ENCODE peak calls at places on chromosomes 1 and 21, in nine cellular contexts. One of them, this sample, is unnamed.

GRCh38 chr21:24939288-24939687 is 668.0 kb downstream of the MRPL39 start:
- DNase-seq in upper lobe of right lung: no peak
- DNase-seq in stomach: peak; percentile 43
- DNase-seq in small intestine: no peak
- DNase-seq in thoracic aorta: no peak
- DNase-seq in AG04450: no peak
- DNase-seq in IMR-90: no peak
- DNase-seq in aorta: no peak
- DNase-seq in left ventricle myocardium inferior: no peak
- DNase-seq in this sample: no peak

GRCh38 chr1:159881930-159882839 is 17.8 kb downstream of the CFAP45 start:
- DNase-seq in upper lobe of right lung: no peak
- DNase-seq in stomach: peak; percentile 89
- DNase-seq in small intestine: peak; percentile 98
- DNase-seq in thoracic aorta: no peak
- DNase-seq in AG04450: peak; percentile 95
- DNase-seq in IMR-90: peak; percentile 99
- DNase-seq in aorta: peak; percentile 87
- DNase-seq in left ventricle myocardium inferior: peak; percentile 54
- DNase-seq in this sample: no peak

GRCh38 chr1:162388083-162388594 is 6.6 kb downstream of the C1orf226 start:
- DNase-seq in upper lobe of right lung: no peak
- DNase-seq in stomach: no peak
- DNase-seq in small intestine: no peak
- DNase-seq in thoracic aorta: no peak
- DNase-seq in AG04450: no peak
- DNase-seq in IMR-90: no peak
- DNase-seq in aorta: no peak
- DNase-seq in left ventricle myocardium inferior: no peak
- DNase-seq in this sample: no peak

GRCh38 chr1:201089621-201090020 is 22.6 kb downstream of the CACNA1S start:
- DNase-seq in upper lobe of right lung: no peak
- DNase-seq in stomach: no peak
- DNase-seq in small intestine: no peak
- DNase-seq in thoracic aorta: no peak
- DNase-seq in AG04450: no peak
- DNase-seq in IMR-90: no peak
- DNase-seq in aorta: peak; percentile 52
- DNase-seq in left ventricle myocardium inferior: no peak
- DNase-seq in this sample: no peak

GRCh38 chr1:27872059-27872801 is at the start of gene THEMIS2:
- DNase-seq in upper lobe of right lung: peak; percentile 88
- DNase-seq in stomach: peak; percentile 67
- DNase-seq in small intestine: peak; percentile 33
- DNase-seq in thoracic aorta: no peak
- DNase-seq in AG04450: no peak
- DNase-seq in IMR-90: no peak
- DNase-seq in aorta: peak; percentile 91
- DNase-seq in left ventricle myocardium inferior: peak; percentile 75
- DNase-seq in this sample: peak; percentile 71

GRCh38 chr1:10401281-10401680 is 2.4 kb downstream of the PGD start:
- DNase-seq in upper lobe of right lung: no peak
- DNase-seq in stomach: no peak
- DNase-seq in small intestine: no peak
- DNase-seq in thoracic aorta: no peak
- DNase-seq in AG04450: peak; percentile 32
- DNase-seq in IMR-90: peak; percentile 76
- DNase-seq in aorta: no peak
- DNase-seq in left ventricle myocardium inferior: no peak
- DNase-seq in this sample: no peak

GRCh38 chr1:227559926-227560325 is 3.4 kb upstream of the ZNF678 start:
- DNase-seq in upper lobe of right lung: no peak
- DNase-seq in stomach: no peak
- DNase-seq in small intestine: no peak
- DNase-seq in thoracic aorta: no peak
- DNase-seq in AG04450: no peak
- DNase-seq in IMR-90: no peak
- DNase-seq in aorta: no peak
- DNase-seq in left ventricle myocardium inferior: no peak
- DNase-seq in this sample: no peak

GRCh38 chr1:40438391-40439015 is 11.8 kb upstream of the ZFP69B start:
- DNase-seq in upper lobe of right lung: no peak
- DNase-seq in stomach: no peak
- DNase-seq in small intestine: peak; percentile 31
- DNase-seq in thoracic aorta: no peak
- DNase-seq in AG04450: no peak
- DNase-seq in IMR-90: peak; percentile 16
- DNase-seq in aorta: no peak
- DNase-seq in left ventricle myocardium inferior: no peak
- DNase-seq in this sample: peak; percentile 62

GRCh38 chr1:168408531-168409242 is 128.0 kb downstream of the TBX19 start:
- DNase-seq in upper lobe of right lung: no peak
- DNase-seq in stomach: no peak
- DNase-seq in small intestine: peak; percentile 80
- DNase-seq in thoracic aorta: no peak
- DNase-seq in AG04450: no peak
- DNase-seq in IMR-90: peak; percentile 22
- DNase-seq in aorta: no peak
- DNase-seq in left ventricle myocardium inferior: no peak
- DNase-seq in this sample: no peak

GRCh38 chr21:43270800-43271261 is 102.0 kb downstream of the CRYAA start:
- DNase-seq in upper lobe of right lung: peak; percentile 54
- DNase-seq in stomach: no peak
- DNase-seq in small intestine: no peak
- DNase-seq in thoracic aorta: no peak
- DNase-seq in AG04450: no peak
- DNase-seq in IMR-90: no peak
- DNase-seq in aorta: no peak
- DNase-seq in left ventricle myocardium inferior: peak; percentile 16
- DNase-seq in this sample: no peak

GRCh38 chr1:234281826-234282489 is 91.3 kb upstream of the COA6 start:
- DNase-seq in upper lobe of right lung: no peak
- DNase-seq in stomach: no peak
- DNase-seq in small intestine: no peak
- DNase-seq in thoracic aorta: no peak
- DNase-seq in AG04450: no peak
- DNase-seq in IMR-90: no peak
- DNase-seq in aorta: no peak
- DNase-seq in left ventricle myocardium inferior: no peak
- DNase-seq in this sample: no peak

GRCh38 chr21:15947707-15948106 is 217.9 kb downstream of the USP25 start:
- DNase-seq in upper lobe of right lung: no peak
- DNase-seq in stomach: no peak
- DNase-seq in small intestine: no peak
- DNase-seq in thoracic aorta: no peak
- DNase-seq in AG04450: no peak
- DNase-seq in IMR-90: no peak
- DNase-seq in aorta: no peak
- DNase-seq in left ventricle myocardium inferior: no peak
- DNase-seq in this sample: no peak

DNA sequence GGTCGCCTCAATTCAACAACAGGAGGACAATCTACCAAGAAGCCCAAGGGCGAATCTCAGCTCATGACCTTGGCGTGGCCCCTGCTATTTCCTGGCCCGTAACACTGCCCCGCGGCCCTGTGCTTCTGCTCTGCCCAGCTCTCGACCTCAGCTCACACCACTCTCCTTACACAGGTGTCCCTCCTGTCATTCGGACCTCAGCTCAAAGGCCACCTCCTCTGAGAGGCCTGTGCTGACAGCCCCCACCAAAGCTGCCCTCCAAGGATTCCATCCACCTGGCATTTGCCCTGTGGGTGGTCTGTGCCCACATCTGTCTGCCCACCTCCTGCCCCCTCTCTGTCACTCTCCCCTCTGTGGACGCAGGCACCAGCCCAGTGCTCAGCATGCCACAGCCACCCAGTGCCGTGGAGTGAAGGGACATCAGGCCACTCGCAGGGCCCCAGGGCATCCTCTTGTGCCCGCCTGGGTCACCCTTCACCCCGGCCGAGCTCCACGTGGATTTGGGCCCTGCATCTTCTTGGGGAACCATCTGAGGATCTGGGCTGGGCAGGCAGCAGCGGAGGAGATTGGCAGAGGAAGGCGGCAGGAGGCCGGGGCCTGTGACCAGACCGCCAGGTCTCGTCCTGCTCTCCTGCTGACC is 70.3 kb downstream of the DHRS3 start:
- DNase-seq in upper lobe of right lung: peak; percentile 53
- DNase-seq in stomach: no peak
- DNase-seq in small intestine: no peak
- DNase-seq in thoracic aorta: no peak
- DNase-seq in AG04450: no peak
- DNase-seq in IMR-90: no peak
- DNase-seq in aorta: peak; percentile 71
- DNase-seq in left ventricle myocardium inferior: no peak
- DNase-seq in this sample: no peak
- H3K27ac ChIP-seq in upper lobe of right lung: no peak overlapping the region
- H3K27ac ChIP-seq in stomach: peak overlapping the region; percentile 78
- H3K27ac ChIP-seq in small intestine: no peak overlapping the region
- H3K27ac ChIP-seq in thoracic aorta: peak overlapping the region; percentile 10
- H3K27ac ChIP-seq in AG04450: no peak overlapping the region
- H3K27ac ChIP-seq in IMR-90: no peak overlapping the region
- H3K27ac ChIP-seq in aorta: no peak overlapping the region
- H3K27ac ChIP-seq in left ventricle myocardium inferior: peak overlapping the region; percentile 74
- H3K27ac ChIP-seq in this sample: no peak overlapping the region

GRCh38 chr1:3196577-3197245 is 127.7 kb downstream of the PRDM16 start:
- DNase-seq in upper lobe of right lung: no peak
- DNase-seq in stomach: no peak
- DNase-seq in small intestine: no peak
- DNase-seq in thoracic aorta: no peak
- DNase-seq in AG04450: no peak
- DNase-seq in IMR-90: no peak
- DNase-seq in aorta: no peak
- DNase-seq in left ventricle myocardium inferior: no peak
- DNase-seq in this sample: no peak

GRCh38 chr1:3195966-3196515 is 127.0 kb downstream of the PRDM16 start:
- DNase-seq in upper lobe of right lung: no peak
- DNase-seq in stomach: no peak
- DNase-seq in small intestine: no peak
- DNase-seq in thoracic aorta: no peak
- DNase-seq in AG04450: no peak
- DNase-seq in IMR-90: no peak
- DNase-seq in aorta: no peak
- DNase-seq in left ventricle myocardium inferior: no peak
- DNase-seq in this sample: no peak

GRCh38 chr1:3197781-3198316 is 128.8 kb downstream of the PRDM16 start:
- DNase-seq in upper lobe of right lung: no peak
- DNase-seq in stomach: no peak
- DNase-seq in small intestine: no peak
- DNase-seq in thoracic aorta: no peak
- DNase-seq in AG04450: no peak
- DNase-seq in IMR-90: no peak
- DNase-seq in aorta: no peak
- DNase-seq in left ventricle myocardium inferior: no peak
- DNase-seq in this sample: no peak

GRCh38 chr1:3195480-3195815 is 126.4 kb downstream of the PRDM16 start:
- DNase-seq in upper lobe of right lung: no peak
- DNase-seq in stomach: no peak
- DNase-seq in small intestine: no peak
- DNase-seq in thoracic aorta: peak; percentile 85
- DNase-seq in AG04450: no peak
- DNase-seq in IMR-90: no peak
- DNase-seq in aorta: peak; percentile 94
- DNase-seq in left ventricle myocardium inferior: no peak
- DNase-seq in this sample: no peak

DNA sequence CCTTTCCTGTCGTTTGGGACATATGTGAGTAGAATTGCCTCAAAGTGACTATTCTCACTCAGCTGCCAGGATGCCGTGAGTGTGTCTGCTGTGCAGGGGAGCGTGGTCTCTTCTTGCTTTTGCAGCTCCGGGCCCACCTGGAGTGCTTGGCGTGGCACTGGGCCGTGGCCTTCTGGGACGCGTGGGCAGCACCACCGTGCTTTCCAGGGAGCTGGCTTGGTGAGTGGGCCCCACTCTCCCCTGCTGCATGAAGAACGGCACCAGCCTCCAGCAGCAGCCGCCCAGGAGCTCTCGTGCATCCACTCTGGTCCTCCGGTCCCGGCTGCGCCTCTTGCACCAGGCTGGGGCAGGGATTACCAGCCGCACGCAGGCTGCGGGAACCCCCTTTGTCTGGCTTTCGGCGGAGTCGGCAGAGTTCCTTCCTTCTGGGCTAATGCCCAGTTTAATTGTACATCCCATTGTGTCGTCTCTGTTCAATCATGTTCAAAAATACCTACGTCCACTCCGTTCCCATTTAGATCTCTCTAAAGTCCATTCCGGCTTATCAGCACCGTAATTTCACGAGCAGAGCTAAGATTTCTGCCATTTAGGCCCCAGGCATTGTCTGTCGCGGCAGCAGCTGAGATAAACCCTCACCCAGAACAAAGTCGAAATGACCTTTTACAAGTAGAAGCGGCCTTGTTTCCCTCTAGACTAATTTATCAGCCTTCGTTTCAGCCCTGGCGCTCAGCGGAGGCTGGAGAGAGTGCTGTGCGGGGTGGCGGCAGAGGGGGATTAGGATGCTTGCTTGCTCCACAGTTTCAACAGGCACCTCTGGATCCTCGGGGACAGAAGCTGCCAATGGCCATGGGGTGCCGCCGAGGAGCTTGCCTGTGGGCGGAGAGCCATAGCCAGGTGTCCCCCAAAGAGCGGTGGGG is 129.6 kb downstream of the PRDM16 start:
- DNase-seq in upper lobe of right lung: no peak
- DNase-seq in stomach: no peak
- DNase-seq in small intestine: no peak
- DNase-seq in thoracic aorta: no peak
- DNase-seq in AG04450: no peak
- DNase-seq in IMR-90: no peak
- DNase-seq in aorta: no peak
- DNase-seq in left ventricle myocardium inferior: no peak
- DNase-seq in this sample: no peak
- H3K27ac ChIP-seq in upper lobe of right lung: no peak overlapping the region
- H3K27ac ChIP-seq in stomach: no peak overlapping the region
- H3K27ac ChIP-seq in small intestine: no peak overlapping the region
- H3K27ac ChIP-seq in thoracic aorta: peak overlapping the region; percentile 97
- H3K27ac ChIP-seq in AG04450: no peak overlapping the region
- H3K27ac ChIP-seq in IMR-90: no peak overlapping the region
- H3K27ac ChIP-seq in aorta: peak overlapping the region; percentile 46
- H3K27ac ChIP-seq in left ventricle myocardium inferior: peak overlapping the region; percentile 52
- H3K27ac ChIP-seq in this sample: no peak overlapping the region

GRCh38 chr1:48232722-48233121 is 10.2 kb downstream of the SLC5A9 start:
- DNase-seq in upper lobe of right lung: no peak
- DNase-seq in stomach: no peak
- DNase-seq in small intestine: no peak
- DNase-seq in thoracic aorta: no peak
- DNase-seq in AG04450: no peak
- DNase-seq in IMR-90: no peak
- DNase-seq in aorta: no peak
- DNase-seq in left ventricle myocardium inferior: no peak
- DNase-seq in this sample: no peak
- H3K27ac ChIP-seq in upper lobe of right lung: no peak overlapping the region
- H3K27ac ChIP-seq in stomach: no peak overlapping the region
- H3K27ac ChIP-seq in small intestine: no peak overlapping the region
- H3K27ac ChIP-seq in thoracic aorta: no peak overlapping the region
- H3K27ac ChIP-seq in AG04450: no peak overlapping the region
- H3K27ac ChIP-seq in IMR-90: no peak overlapping the region
- H3K27ac ChIP-seq in aorta: no peak overlapping the region
- H3K27ac ChIP-seq in left ventricle myocardium inferior: no peak overlapping the region
- H3K27ac ChIP-seq in this sample: no peak overlapping the region

DNA sequence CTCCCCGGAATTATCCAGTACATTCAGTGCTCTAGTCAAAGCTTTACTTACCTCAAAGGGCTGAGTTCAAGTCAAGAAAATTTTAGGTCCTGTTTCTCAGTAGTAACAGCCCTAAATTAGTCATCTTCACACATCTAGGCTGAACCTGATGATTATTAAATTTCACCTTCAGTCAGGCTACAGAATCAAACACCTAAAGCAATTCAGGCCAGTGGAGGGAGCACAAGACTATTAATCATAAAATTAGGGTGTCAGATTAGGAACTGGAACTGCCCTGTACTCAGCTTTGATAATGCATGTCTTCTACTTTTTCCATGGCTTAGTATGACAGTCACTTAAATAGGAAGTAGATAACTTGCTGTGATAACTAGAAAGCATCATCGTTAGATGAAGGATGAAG is 28.4 kb upstream of the BCAS2 start:
- DNase-seq in upper lobe of right lung: no peak
- DNase-seq in stomach: no peak
- DNase-seq in small intestine: no peak
- DNase-seq in thoracic aorta: no peak
- DNase-seq in AG04450: no peak
- DNase-seq in IMR-90: no peak
- DNase-seq in aorta: no peak
- DNase-seq in left ventricle myocardium inferior: no peak
- DNase-seq in this sample: peak; percentile 1
- H3K27ac ChIP-seq in upper lobe of right lung: no peak overlapping the region
- H3K27ac ChIP-seq in stomach: no peak overlapping the region
- H3K27ac ChIP-seq in small intestine: no peak overlapping the region
- H3K27ac ChIP-seq in thoracic aorta: no peak overlapping the region
- H3K27ac ChIP-seq in AG04450: no peak overlapping the region
- H3K27ac ChIP-seq in IMR-90: no peak overlapping the region
- H3K27ac ChIP-seq in aorta: no peak overlapping the region
- H3K27ac ChIP-seq in left ventricle myocardium inferior: no peak overlapping the region
- H3K27ac ChIP-seq in this sample: no peak overlapping the region

This sample was measured in OCI-LY7.